ENCODE peak calls at places on chromosomes 16 and 17, in four cellular contexts. D, Z, W and C are unnamed samples.

GRCh38 chr16:22054847-22055590 is 37.3 kb upstream of the VWA3A start:
- DNase-seq in W (no peak), Z (no peak), D (no peak), C (no peak)

GRCh38 chr17:259341-259976 is 78.0 kb upstream of the DOC2B start:
- DNase-seq in Z (peak), D (no peak), W (no peak), C (no peak)

GRCh38 chr16:85248857-85249256 is 136.6 kb upstream of the CIBAR2 start:
- DNase-seq in Z (no peak), D (no peak), W (no peak), C (no peak)

GRCh38 chr17:47955497-47956461 is 1.9 kb downstream of the PRR15L start:
- DNase-seq in D (no peak), W (no peak), Z (no peak), C (no peak)

GRCh38 chr17:17780941-17781590 is 55.7 kb downstream of the SREBF1 start:
- DNase-seq in W (no peak), D (no peak), Z (peak), C (no peak)

GRCh38 chr16:29852654-29853053 is 10.4 kb downstream of the CDIPT start:
- DNase-seq in D (no peak), Z (no peak), W (no peak), C (no peak)

GRCh38 chr16:4123617-4124300 is 7.5 kb upstream of the ADCY9 start:
- DNase-seq in W (no peak), D (no peak), Z (no peak), C (no peak)

GRCh38 chr17:7613769-7614421 is 802 bp downstream of the FXR2 start:
- DNase-seq in Z (no peak), D (no peak), W (no peak), C (no peak)

DNA sequence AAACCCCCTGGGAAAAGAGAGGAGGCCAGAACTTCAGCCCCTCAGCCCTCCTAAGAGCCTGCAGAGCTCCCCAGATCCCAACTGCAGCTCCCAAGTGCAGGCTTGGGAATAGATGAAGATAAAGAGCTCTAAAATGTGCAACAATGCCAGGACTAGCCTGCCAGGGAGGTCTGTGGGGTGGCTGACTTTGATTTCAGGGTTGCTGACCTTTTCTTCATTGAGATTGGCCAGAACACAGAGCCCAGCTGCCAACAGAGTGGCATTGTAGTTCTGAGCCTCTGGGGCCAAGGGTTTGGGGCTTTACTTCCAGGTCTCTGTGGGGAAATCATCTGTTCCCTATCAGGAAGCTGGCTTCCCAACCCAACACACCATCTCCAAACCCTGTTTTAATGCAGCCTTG is 120.6 kb downstream of the COPRS start:
- DNase-seq in Z (no peak), D (no peak), W (no peak), C (no peak)
- TF ChIP-seq CEBPB in Z (no peak), D (no peak), W (no peak), C (no peak)

GRCh38 chr17:49809056-49809455 is 20.6 kb downstream of the KAT7 start:
- DNase-seq in D (no peak), Z (no peak), W (no peak), C (no peak)
- TF ChIP-seq ATF3 in D (no peak), Z (no peak), W (no peak), C (no peak)

GRCh38 chr17:80910043-80910442 is 81.6 kb upstream of the CHMP6 start:
- DNase-seq in Z (no peak), D (no peak), W (no peak), C (no peak)

GRCh38 chr17:80908776-80909175 is 82.9 kb upstream of the CHMP6 start:
- DNase-seq in D (no peak), Z (no peak), W (no peak), C (no peak)

GRCh38 chr17:80913928-80914821 is 77.5 kb upstream of the CHMP6 start:
- DNase-seq in W (no peak), Z (no peak), D (no peak), C (no peak)

GRCh38 chr17:80909635-80910034 is 82.0 kb upstream of the CHMP6 start:
- DNase-seq in W (no peak), D (no peak), Z (no peak), C (no peak)

DNA sequence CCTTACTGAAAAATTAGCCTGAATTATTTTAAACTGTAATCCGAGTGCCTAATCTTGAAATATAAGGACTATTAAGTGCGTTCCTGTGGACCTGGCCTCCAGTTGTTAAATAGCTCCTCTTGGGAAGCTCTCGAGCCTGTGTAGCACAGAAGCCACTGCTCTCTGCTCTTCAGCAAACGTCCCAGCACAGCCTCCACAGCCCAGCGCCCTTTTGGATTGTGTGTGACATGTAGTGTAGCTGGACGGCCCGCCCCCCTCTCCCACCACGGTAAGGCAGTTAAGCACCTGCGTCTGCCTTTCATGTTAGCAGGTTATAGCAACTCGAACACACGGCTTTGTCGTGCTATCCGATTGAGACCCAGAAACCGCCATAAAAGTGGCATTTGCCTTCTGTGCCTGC is 79.2 kb upstream of the CHMP6 start:
- DNase-seq in W (no peak), Z (no peak), D (no peak), C (no peak)
- TF ChIP-seq SP1 in W (no peak), Z (no peak), D (no peak), C (no peak)

GRCh38 chr17:40554646-40555295 is 10.5 kb downstream of the CCR7 start:
- DNase-seq in D (no peak), Z (no peak), W (no peak), C (no peak)

GRCh38 chr17:40553694-40554534 is 11.4 kb downstream of the CCR7 start:
- DNase-seq in W (no peak), Z (no peak), D (peak), C (no peak)

GRCh38 chr17:40551091-40551873 is 14.0 kb downstream of the CCR7 start:
- DNase-seq in W (no peak), Z (no peak), D (peak), C (no peak)

GRCh38 chr17:40551874-40552768 is 13.2 kb downstream of the CCR7 start:
- DNase-seq in Z (no peak), W (no peak), D (peak), C (no peak)

GRCh38 chr17:40552806-40553693 is 12.2 kb downstream of the CCR7 start:
- DNase-seq in D (no peak), W (no peak), Z (no peak), C (no peak)
- TF ChIP-seq CEBPB in D (no peak), W (no peak), Z (no peak), C (no peak)

GRCh38 chr17:43517615-43518386 is 28.3 kb downstream of the ETV4 start:
- DNase-seq in D (no peak), Z (no peak), W (peak), C (no peak)
- TF ChIP-seq ATF3 in D (no peak), Z (no peak), W (no peak), C (no peak)

GRCh38 chr16:88455610-88456355 is 2.7 kb downstream of the ZFPM1 start:
- DNase-seq in W (peak), Z (no peak), D (peak), C (peak)
- TF ChIP-seq SP1 in W (peak), Z (no peak), D (no peak), C (no peak)

GRCh38 chr16:46756772-46757171 is 8.6 kb upstream of the MYLK3 start:
- DNase-seq in D (no peak), Z (no peak), W (no peak), C (no peak)
- TF ChIP-seq CEBPB in D (no peak), Z (no peak), W (no peak), C (no peak)

DNA sequence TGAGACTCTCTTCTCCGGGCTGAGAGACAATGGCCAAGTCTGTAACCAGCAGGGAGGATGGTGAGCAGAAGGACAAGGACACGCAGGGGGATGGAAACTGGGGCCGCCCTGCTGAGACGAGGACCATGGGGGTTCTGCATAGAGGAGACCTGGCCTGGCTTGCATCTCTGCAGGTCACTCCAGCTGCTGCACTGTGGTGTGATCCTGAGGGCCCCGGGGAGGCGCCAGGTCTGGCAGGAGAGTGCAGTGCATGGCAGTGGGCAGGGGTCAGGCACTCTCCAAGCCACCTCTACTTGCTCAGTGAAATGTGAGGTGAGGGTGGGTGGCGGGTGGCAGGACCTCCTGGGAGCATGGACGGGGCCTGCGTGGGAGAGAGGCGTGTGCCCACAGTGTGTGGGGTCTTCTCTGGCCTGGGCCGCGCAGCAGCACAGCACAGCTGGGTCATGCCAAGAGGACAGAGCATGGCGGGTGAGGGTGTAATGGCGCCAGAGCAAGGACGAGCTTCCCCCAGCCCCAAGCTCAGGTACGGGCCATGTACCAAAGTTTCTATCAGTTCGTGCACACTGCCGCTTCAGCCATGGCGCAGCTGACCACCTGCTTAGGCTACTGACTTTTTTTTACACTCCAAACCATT is 43.1 kb downstream of the KLHDC4 start:
- DNase-seq in Z (no peak), D (no peak), W (no peak), C (no peak)
- TF ChIP-seq ATF3 in Z (no peak), D (no peak), W (no peak), C (no peak)

DNA sequence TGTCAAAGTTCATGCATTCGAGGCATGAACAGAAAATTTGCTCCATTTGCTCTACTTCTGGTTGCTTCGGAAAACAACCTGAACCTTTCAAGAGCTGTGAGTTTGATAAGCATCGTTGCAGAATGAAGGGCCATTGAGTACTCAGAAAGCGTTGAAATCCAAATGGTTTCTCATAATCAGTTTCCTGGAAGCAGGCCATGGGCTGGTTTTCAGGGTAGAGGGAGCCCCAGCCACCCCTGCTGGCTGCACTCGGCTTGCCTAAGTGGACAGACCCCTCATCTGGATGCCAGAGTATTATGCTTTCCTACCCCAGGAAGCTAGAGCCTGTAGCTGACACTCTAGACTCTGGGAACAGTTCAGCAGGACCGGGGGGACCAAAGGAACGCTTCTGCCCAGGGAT is 24.4 kb downstream of the SCNN1G start:
- DNase-seq in Z (no peak), W (no peak), D (no peak), C (no peak)
- TF ChIP-seq SP1 in Z (no peak), W (no peak), D (no peak), C (no peak)

DNA sequence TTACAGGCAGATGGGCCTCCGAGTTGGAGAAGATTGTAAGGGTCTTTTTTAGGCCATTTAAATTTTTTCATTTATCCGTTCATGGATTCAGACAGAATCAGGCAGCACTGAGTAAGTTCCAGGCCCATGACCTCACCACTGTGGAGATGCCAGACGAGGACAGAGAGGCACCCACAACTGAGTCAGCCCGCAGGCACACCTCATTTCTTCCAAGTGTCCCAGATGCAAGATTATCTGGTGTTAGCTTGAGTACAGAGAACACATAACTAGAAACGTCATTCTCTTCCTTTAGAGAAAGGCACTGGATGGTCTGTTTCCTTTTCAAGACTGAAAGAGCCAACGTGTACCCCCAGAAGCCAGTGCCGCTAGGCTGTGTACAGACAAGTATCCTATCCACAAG is 16.9 kb downstream of the CLEC16A start:
- DNase-seq in Z (no peak), W (no peak), D (no peak), C (no peak)
- TF ChIP-seq CEBPB in Z (no peak), W (no peak), D (no peak), C (no peak)